ENCODE peak calls at places on chromosomes 3 and 15, in four cellular contexts. U is AG09309; L is stimulated activated CD4-positive, alpha-beta T cell treated with anti-CD3 and anti-CD28 coated beads, Interleukin-1b, Interleukin-23, amount 100 ng/mL, for 24 hours; S is fibroblast of pulmonary artery. V is an unnamed sample.

GRCh38 chr3:188164248-188164687 is 10.3 kb downstream of the LPP start:
- DNase-seq in U (no peak), S (no peak), L (no peak), V (no peak)

GRCh38 chr3:108406063-108406660 is 104.2 kb downstream of the MYH15 start:
- DNase-seq in U (no peak), L (no peak), S (peak), V (peak)

GRCh38 chr15:63493451-63493850 is 10.9 kb upstream of the USP3 start:
- DNase-seq in U (no peak), L (no peak), S (no peak), V (no peak)

GRCh38 chr3:14265246-14265962 is 86.8 kb downstream of the LSM3 start:
- DNase-seq in S (peak), U (peak), L (no peak), V (peak)

GRCh38 chr3:160784853-160785252 is 28.8 kb downstream of the PPM1L start:
- DNase-seq in L (no peak), U (no peak), S (no peak), V (no peak)

GRCh38 chr3:179929091-179929529 is 107.6 kb downstream of the PEX5L start:
- DNase-seq in L (no peak), U (peak), S (peak), V (peak)

GRCh38 chr15:51089699-51090098 is 5.0 kb downstream of the TNFAIP8L3 start:
- DNase-seq in S (peak), U (no peak), L (no peak), V (peak)

GRCh38 chr3:2727566-2728318 is 382.4 kb downstream of the IL5RA start:
- DNase-seq in L (no peak), S (no peak), U (no peak), V (no peak)

GRCh38 chr15:78524230-78524629 is 16.0 kb upstream of the PSMA4 start:
- DNase-seq in S (no peak), L (no peak), U (no peak), V (no peak)

GRCh38 chr15:73959012-73959581 is 32.8 kb downstream of the LOXL1 start:
- DNase-seq in L (no peak), S (no peak), U (no peak), V (peak)

GRCh38 chr3:77466562-77466961 is 426.7 kb downstream of the ROBO2 start:
- DNase-seq in S (no peak), L (no peak), U (no peak), V (no peak)

GRCh38 chr3:187520027-187520945 is 149.9 kb downstream of the SST start:
- DNase-seq in L (no peak), S (no peak), U (peak), V (peak)

GRCh38 chr3:177201707-177202397 is 4.6 kb upstream of the TBL1XR1 start:
- DNase-seq in L (no peak), U (peak), S (no peak), V (no peak)

GRCh38 chr3:47870702-47871255 is 67.8 kb downstream of the DHX30 start:
- DNase-seq in S (no peak), U (no peak), L (no peak), V (no peak)

GRCh38 chr3:43180027-43180426 is 74.1 kb upstream of the POMGNT2 start:
- DNase-seq in U (peak), L (no peak), S (peak), V (peak)

GRCh38 chr15:51966192-51966591 is 5.4 kb downstream of the LEO1 start:
- DNase-seq in S (no peak), U (no peak), L (no peak), V (no peak)

GRCh38 chr3:47145272-47145671 is 18.6 kb downstream of the SETD2 start:
- DNase-seq in S (no peak), U (no peak), L (no peak), V (no peak)

GRCh38 chr15:71660501-71660900 is 149.9 kb upstream of the NR2E3 start:
- DNase-seq in L (no peak), U (no peak), S (no peak), V (no peak)

GRCh38 chr3:157061271-157061670 is 98.7 kb downstream of the CCNL1 start:
- DNase-seq in S (no peak), L (no peak), U (no peak), V (no peak)

GRCh38 chr3:132183811-132184210 is 133.4 kb upstream of the ACP3 start:
- DNase-seq in L (no peak), U (no peak), S (no peak), V (no peak)

GRCh38 chr3:31733234-31733667 is 200.5 kb downstream of the STT3B start:
- DNase-seq in U (no peak), S (peak), L (no peak), V (no peak)

GRCh38 chr3:132788299-132788698 is 66.1 kb upstream of the NPHP3 start:
- DNase-seq in U (peak), S (peak), L (no peak), V (peak)

GRCh38 chr3:82044918-82045715 is 283.7 kb upstream of the GBE1 start:
- DNase-seq in S (no peak), U (no peak), L (no peak), V (no peak)

GRCh38 chr3:36891651-36892268 is 53.1 kb downstream of the TRANK1 start:
- DNase-seq in S (no peak), L (no peak), U (no peak), V (no peak)

GRCh38 chr3:153442386-153442785 is 280.4 kb downstream of the RAP2B start:
- DNase-seq in S (peak), L (no peak), U (no peak), V (peak)

GRCh38 chr15:66291816-66292215 is 1.6 kb upstream of the DIS3L start:
- DNase-seq in L (no peak), U (no peak), S (no peak), V (peak)

GRCh38 chr3:169846458-169847193 is 23.1 kb downstream of the LRRC31 start:
- DNase-seq in U (peak), L (no peak), S (peak), V (peak)

GRCh38 chr15:38164507-38164906 is 88.1 kb upstream of the SPRED1 start:
- DNase-seq in U (no peak), S (no peak), L (no peak), V (no peak)

V was measured in GM23248.